ENCODE peak calls at places on chromosomes 16 and 17, in six cellular contexts. W, B, K, A, I and M are unnamed samples.

GRCh38 chr17:8401107-8401506 is 3.5 kb upstream of the RNF222 start:
- DNase-seq in W (no peak), B (no peak), K (no peak), A (no peak), I (no peak), M (no peak)

GRCh38 chr16:6841392-6841791 is 491.3 kb upstream of the RBFOX1 start:
- DNase-seq in W (no peak), B (no peak), K (no peak), A (no peak), I (no peak), M (no peak)

GRCh38 chr16:64983983-64984382 is 137.9 kb downstream of the CDH11 start:
- DNase-seq in W (peak), B (peak), K (peak), A (peak), I (peak), M (peak)

GRCh38 chr17:6353161-6353560 is 81.8 kb downstream of the AIPL1 start:
- DNase-seq in W (no peak), B (no peak), K (no peak), A (no peak), I (no peak), M (no peak)

GRCh38 chr16:75928295-75928694 is 202.0 kb upstream of the CPHXL start:
- DNase-seq in W (no peak), B (no peak), K (no peak), A (no peak), I (no peak), M (no peak)

GRCh38 chr17:44321246-44322120 is 3.1 kb downstream of the SLC25A39 start:
- DNase-seq in W (no peak), B (no peak), K (no peak), A (no peak), I (no peak), M (no peak)

GRCh38 chr17:2207815-2208515 is 95.6 kb downstream of the SMG6 start:
- DNase-seq in W (no peak), B (no peak), K (no peak), A (no peak), I (no peak), M (no peak)

GRCh38 chr17:67605259-67605912 is 112.3 kb upstream of the NOL11 start:
- DNase-seq in W (no peak), B (no peak), K (no peak), A (no peak), I (no peak), M (no peak)

GRCh38 chr17:48997103-48997826 is at the start of gene IGF2BP1:
- DNase-seq in W (peak), B (peak), K (peak), A (peak), I (peak), M (peak)

GRCh38 chr16:70700101-70701020 is 14.5 kb upstream of the MTSS2 start:
- DNase-seq in W (no peak), B (no peak), K (no peak), A (no peak), I (no peak), M (no peak)

GRCh38 chr16:19613834-19614233 is 58.3 kb downstream of the VPS35L start:
- DNase-seq in W (no peak), B (no peak), K (no peak), A (no peak), I (no peak), M (no peak)

GRCh38 chr16:53745753-53746258 is 41.9 kb downstream of the FTO start:
- DNase-seq in W (peak), B (no peak), K (peak), A (no peak), I (no peak), M (no peak)

GRCh38 chr17:34195987-34196386 is 59.1 kb upstream of the CCL2 start:
- DNase-seq in W (no peak), B (no peak), K (no peak), A (no peak), I (no peak), M (no peak)

GRCh38 chr17:68346448-68346847 is 55.2 kb downstream of the ARSG start:
- DNase-seq in W (no peak), B (no peak), K (no peak), A (no peak), I (no peak), M (no peak)

GRCh38 chr17:75111777-75112176 is 2.0 kb downstream of the ARMC7 start:
- DNase-seq in W (no peak), B (no peak), K (no peak), A (no peak), I (no peak), M (no peak)

GRCh38 chr16:84741351-84741791 is 41.6 kb downstream of the USP10 start:
- DNase-seq in W (no peak), B (no peak), K (no peak), A (no peak), I (no peak), M (no peak)

GRCh38 chr16:47750371-47750770 is 289.2 kb downstream of the PHKB start:
- DNase-seq in W (no peak), B (no peak), K (no peak), A (no peak), I (no peak), M (no peak)
- TF ChIP-seq JUN in W (no peak), B (no peak), K (no peak), A (no peak), I (no peak), M (no peak)

DNA sequence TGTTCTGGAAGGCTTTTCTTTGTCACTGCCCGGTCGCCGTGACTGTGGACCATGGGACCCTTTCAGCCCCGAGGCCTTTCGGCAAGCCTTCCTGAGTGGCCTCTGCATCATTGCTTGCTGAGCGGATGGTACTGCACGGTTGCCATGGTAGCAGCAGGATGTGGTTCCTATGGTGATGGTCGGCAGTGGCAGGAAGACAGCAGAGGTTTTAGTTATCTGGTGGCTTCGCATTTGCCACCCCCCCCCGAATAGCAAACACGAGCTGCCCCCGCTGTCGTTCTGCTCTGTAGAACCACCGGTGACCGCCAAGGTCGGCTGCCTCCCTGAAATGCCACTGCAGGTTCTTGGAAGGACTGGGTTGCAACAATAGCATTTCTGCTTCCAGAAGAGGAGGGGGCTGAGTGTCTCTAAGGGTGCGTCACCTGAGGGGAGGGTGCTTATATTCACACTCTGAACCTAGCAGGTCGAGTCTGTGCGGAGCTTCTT is 76.6 kb downstream of the CMIP start:
- DNase-seq in W (no peak), B (no peak), K (peak), A (no peak), I (no peak), M (no peak)
- TF ChIP-seq JUN in W (no peak), B (no peak), K (no peak), A (no peak), I (no peak), M (no peak)

GRCh38 chr17:81405382-81406005 is 10.2 kb downstream of the BAHCC1 start:
- DNase-seq in W (no peak), B (peak), K (no peak), A (no peak), I (no peak), M (no peak)
- TF ChIP-seq JUN in W (no peak), B (no peak), K (no peak), A (no peak), I (no peak), M (no peak)

DNA sequence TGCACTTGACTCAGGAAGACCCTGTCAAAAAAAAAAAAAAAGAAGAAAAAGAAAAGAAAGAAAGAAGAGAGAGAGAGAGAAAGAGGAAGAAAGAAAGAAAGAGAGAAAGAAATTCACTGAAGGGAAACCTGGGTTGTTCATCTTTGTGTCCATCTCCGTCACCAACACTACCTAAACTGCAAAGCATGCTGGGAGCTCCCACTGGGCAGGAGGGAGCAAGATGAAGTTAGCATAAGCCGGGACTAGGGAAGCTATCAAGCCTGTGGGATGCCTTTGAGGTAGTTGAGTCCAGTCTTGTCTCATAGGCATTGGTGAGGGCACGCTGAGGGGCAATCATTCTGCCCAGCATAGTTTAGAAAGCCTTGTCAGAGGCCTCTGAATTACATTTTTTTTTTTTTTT is 7.6 kb upstream of the CBFB start:
- DNase-seq in W (no peak), B (no peak), K (no peak), A (no peak), I (no peak), M (no peak)
- TF ChIP-seq JUN in W (no peak), B (no peak), K (no peak), A (no peak), I (no peak), M (no peak)

GRCh38 chr16:10086620-10087019 is 95.6 kb downstream of the GRIN2A start:
- DNase-seq in W (no peak), B (no peak), K (no peak), A (no peak), I (no peak), M (no peak)
- TF ChIP-seq JUN in W (no peak), B (no peak), K (no peak), A (no peak), I (no peak), M (no peak)

GRCh38 chr17:39161967-39162366 is 4.0 kb downstream of the ARL5C start:
- DNase-seq in W (no peak), B (no peak), K (no peak), A (no peak), I (no peak), M (no peak)
- TF ChIP-seq JUN in W (no peak), B (no peak), K (no peak), A (no peak), I (no peak), M (no peak)

GRCh38 chr16:49855280-49855821 is 561 bp downstream of the ZNF423 start:
- DNase-seq in W (peak), B (peak), K (peak), A (peak), I (no peak), M (peak)
- TF ChIP-seq JUN in W (no peak), B (no peak), K (no peak), A (no peak), I (no peak), M (no peak)

GRCh38 chr17:28745777-28746473 is 2.1 kb downstream of the TRAF4 start:
- DNase-seq in W (peak), B (no peak), K (no peak), A (no peak), I (no peak), M (peak)
- TF ChIP-seq JUN in W (no peak), B (no peak), K (no peak), A (no peak), I (no peak), M (no peak)